ENCODE peak calls at places on chromosomes 1 and 21, in six cellular contexts. P, O, V, T, A and L are unnamed samples.

GRCh38 chr1:53503433-53503925 is 44.3 kb downstream of the DMRTB1 start:
- DNase-seq in P (no peak), O (no peak), A (no peak), V (no peak), T (no peak), L (no peak)

GRCh38 chr1:4584471-4584870 is 69.9 kb upstream of the AJAP1 start:
- DNase-seq in O (no peak), P (no peak), V (no peak), T (no peak), A (no peak), L (no peak)

GRCh38 chr1:235069577-235070563 is 58.8 kb downstream of the TOMM20 start:
- DNase-seq in T (peak), V (peak), P (peak), O (peak), A (peak), L (no peak)

GRCh38 chr21:43355925-43356289 is 71.0 kb downstream of the SIK1 start:
- DNase-seq in P (no peak), A (no peak), V (no peak), O (no peak), T (no peak), L (no peak)

GRCh38 chr21:45427331-45428271 is 22.6 kb downstream of the COL18A1 start:
- DNase-seq in O (peak), P (no peak), T (peak), V (peak), A (peak), L (peak)

GRCh38 chr1:55958498-55958897 is 620.9 kb downstream of the PLPP3 start:
- DNase-seq in P (no peak), O (no peak), T (no peak), V (no peak), A (no peak), L (no peak)

GRCh38 chr1:201769966-201770365 is 59.0 kb upstream of the IPO9 start:
- DNase-seq in A (peak), V (peak), P (peak), O (peak), T (no peak), L (no peak)

GRCh38 chr1:163844393-163844948 is 522.7 kb downstream of the NUF2 start:
- DNase-seq in T (no peak), P (no peak), V (peak), O (no peak), A (peak), L (peak)

GRCh38 chr1:182784556-182785171 is 4.9 kb upstream of the NPL start:
- DNase-seq in O (peak), A (peak), P (peak), V (peak), T (no peak), L (peak)

GRCh38 chr21:26837539-26837938 is 7.7 kb downstream of the ADAMTS1 start:
- DNase-seq in O (no peak), V (no peak), P (no peak), T (no peak), A (peak), L (no peak)
- TF ChIP-seq CTCF in O (no peak), V (no peak), P (no peak), T (no peak), A (no peak), L (no peak)

DNA sequence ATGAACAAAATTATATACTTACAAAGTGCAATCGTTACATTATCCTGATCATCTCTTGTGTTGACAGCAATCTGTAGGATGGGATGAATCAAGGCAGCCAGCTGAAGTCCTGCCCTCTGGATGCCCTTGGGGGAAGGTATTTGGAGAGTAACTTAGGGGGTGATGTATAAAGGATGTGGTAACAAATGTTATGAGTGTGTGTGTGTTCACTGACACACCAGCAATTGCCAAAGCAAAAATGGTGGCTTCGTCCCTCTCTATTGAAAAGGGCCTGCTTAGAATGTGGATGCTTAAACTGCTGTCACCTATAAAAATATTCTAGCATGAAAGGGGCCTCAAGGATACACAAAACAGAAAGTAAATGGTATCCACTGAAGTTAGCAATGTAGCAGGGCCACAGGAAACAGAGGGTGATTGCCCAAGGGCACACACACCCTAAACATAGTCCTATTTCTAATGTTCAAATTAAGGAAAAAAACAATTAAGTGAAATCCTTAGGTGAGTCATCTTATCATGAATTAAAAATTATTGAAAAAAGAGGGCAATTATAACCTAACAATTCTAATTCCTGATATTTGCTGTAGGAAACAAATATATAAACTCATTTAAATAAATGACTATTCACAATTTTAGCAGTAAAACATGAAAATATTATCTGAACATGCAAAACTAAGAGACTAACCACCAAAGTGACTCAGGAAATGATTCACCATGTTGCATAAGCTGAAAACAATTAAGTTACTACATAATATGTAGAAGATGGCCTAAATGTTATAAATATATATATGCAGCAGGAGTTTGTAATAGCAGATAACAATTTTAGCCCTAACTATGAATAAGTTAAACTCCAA is 15.2 kb upstream of the AIM2 start:
- DNase-seq in A (peak), V (peak), T (no peak), O (peak), P (no peak), L (peak)
- H3K4me3 ChIP-seq in A (no peak), V (no peak), T (no peak), O (peak), P (no peak), L (no peak)

DNA sequence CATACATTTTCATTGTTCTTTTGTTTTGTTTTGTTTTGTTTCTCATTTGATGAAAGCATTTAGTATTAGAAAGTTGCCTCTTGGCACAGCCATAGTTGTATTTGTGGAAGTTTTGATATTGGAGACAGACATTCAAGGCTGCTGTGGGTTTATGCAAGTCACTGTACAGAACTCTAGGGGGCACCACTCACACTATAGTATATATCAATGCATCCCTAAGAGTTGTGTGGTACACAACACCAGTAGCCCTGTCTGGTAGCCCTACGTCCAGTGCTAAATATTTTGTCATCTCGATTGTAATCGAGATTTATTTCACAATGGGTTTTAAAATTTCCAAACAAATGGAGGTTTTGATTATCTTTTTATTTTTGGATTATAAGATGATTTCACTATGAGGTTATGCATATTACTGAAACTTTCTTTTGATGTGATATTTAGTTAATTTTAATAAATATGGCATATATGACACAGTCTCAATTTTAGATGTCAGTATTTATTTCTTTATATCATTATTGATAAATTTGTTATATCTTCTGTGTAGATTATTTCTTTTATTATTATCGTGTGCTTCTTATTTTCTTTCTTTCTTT is 112.2 kb downstream of the NR5A2 start:
- DNase-seq in V (peak), P (peak), T (no peak), A (peak), O (peak), L (peak)
- TF ChIP-seq CTCF in V (peak), P (peak), T (peak), A (peak), O (peak), L (peak)

GRCh38 chr1:220767312-220768126 is 19.2 kb upstream of the MTARC1 start:
- DNase-seq in A (peak), T (no peak), V (no peak), O (no peak), P (peak), L (no peak)

GRCh38 chr1:220768127-220768601 is 18.5 kb upstream of the MTARC1 start:
- DNase-seq in O (no peak), T (no peak), P (no peak), V (no peak), A (peak), L (no peak)

GRCh38 chr1:220769205-220769604 is 17.5 kb upstream of the MTARC1 start:
- DNase-seq in P (no peak), T (no peak), A (no peak), O (no peak), V (no peak), L (no peak)

GRCh38 chr1:220772846-220773245 is 13.9 kb upstream of the MTARC1 start:
- DNase-seq in P (no peak), V (no peak), A (no peak), T (no peak), O (no peak), L (no peak)

GRCh38 chr1:220770245-220770913 is 16.3 kb upstream of the MTARC1 start:
- DNase-seq in P (no peak), T (no peak), O (no peak), V (no peak), A (no peak), L (no peak)
- H3K4me3 ChIP-seq in P (no peak), T (no peak), O (no peak), V (no peak), A (no peak), L (no peak)

DNA sequence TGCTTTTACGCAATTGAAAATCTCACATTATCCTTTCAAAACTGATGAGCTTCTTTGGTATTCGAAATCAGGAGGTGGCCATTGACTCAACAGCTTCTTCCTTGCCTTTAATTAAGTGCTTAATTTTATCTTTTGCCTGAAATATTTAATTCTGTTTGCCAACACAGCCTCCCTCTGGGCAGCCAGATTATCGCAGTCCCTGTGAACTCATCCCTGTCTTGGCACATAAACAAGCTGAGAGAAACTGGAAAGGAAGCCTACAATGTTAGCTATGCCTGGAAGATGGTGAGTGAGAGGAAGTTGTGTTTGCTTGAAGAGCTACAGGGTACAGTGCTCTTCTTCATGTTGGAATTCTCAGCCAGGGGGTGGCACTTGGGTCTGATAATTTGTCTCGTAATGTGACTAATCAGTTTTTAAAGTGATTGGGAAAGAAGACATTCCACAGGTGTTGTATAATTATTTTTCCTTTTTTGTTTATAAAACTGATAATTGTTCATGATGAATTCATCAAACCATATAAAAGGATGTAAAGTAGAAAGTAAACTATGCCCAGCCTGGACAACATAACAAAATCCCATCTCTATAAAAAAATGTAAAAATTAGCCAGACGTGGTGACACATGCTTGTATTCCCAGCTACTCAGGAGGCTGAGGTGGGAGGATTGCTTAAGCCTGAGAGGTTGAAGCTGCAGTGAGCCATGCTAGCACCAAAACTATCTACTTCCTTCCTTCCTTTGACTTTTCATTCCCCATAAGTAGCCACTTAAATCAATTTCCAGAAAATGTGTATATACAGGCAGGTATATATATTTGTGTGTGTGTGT is 90.1 kb upstream of the RAVER2 start:
- DNase-seq in P (no peak), A (peak), V (peak), O (peak), T (no peak), L (peak)
- TF ChIP-seq CTCF in P (no peak), A (peak), V (peak), O (peak), T (no peak), L (peak)

DNA sequence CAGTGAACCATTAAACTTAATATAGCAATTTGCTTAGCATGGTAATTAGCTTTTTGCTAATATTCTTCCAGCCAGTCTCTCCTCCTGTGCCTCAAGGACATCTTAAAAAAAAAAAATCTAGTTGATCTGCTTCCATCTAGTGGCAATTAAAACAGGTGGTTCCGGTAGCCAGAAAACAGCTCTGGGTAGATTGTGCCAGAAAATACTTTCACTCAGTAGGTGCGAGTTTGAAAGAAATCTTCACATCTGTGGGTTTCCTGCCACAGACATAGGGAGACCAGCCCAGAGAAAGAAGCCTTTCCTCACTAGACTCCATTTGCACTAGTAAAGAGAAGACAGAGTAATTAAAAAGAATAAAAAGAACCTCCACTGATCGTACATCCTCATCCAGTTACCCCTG is 17.1 kb downstream of the SELL start:
- DNase-seq in O (no peak), P (no peak), A (no peak), T (no peak), V (no peak), L (no peak)
- H3K4me3 ChIP-seq in O (no peak), P (no peak), A (no peak), T (no peak), V (no peak), L (no peak)

DNA sequence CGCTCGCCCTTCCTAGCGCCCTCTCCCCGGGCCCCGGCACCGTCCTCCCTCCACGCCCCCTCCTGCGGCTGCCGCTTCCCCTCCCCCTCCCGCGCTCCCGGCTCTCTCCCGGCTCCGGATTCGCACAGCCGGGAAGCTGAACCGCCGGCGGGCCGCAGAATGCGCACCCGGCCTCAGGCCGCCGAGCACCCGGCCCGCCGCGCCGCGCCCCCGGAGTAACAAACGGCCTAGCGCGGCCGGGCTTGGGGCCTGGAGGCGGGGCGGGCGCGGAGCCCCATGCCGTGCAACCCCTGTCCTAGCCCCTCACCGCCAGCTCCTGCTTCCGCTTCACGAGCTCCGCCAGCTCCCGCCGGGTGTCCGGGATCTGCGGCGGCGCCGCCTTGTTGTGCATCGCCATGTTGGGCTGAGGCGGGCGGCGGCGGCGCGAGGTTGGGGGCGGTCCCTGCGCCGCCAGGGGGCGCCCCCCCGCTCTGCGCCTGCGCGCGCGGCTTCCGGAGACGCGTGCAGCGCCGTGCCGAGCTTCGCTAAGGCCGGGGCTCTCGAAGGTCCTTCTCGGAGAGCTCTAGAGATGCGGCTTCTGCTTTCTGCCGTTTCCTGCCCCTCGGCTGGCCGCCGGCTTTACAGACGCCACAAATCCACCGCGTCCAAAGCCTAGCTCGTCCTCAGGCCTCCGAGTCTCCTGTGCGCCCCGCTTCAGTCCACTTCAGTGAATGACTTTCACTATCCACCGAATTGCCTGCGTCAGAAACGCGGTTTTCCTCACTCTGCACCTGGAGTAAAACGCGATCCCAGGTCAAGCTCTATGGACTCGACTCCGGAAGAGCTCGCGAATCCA is at the start of gene MEAF6:
- DNase-seq in A (peak), V (peak), T (peak), P (peak), O (peak), L (no peak)
- TF ChIP-seq CTCF in A (peak), V (peak), T (peak), P (peak), O (peak), L (peak)

GRCh38 chr1:1167416-1168155 is 6.1 kb upstream of the TTLL10 start:
- DNase-seq in A (no peak), P (no peak), T (peak), O (no peak), V (no peak), L (no peak)

GRCh38 chr1:1165485-1165884 is 8.2 kb upstream of the TTLL10 start:
- DNase-seq in P (no peak), V (no peak), T (no peak), O (no peak), A (no peak), L (no peak)

GRCh38 chr1:1166642-1167415 is 6.9 kb upstream of the TTLL10 start:
- DNase-seq in P (no peak), O (no peak), V (no peak), A (no peak), T (peak), L (no peak)

GRCh38 chr1:1164701-1165451 is 8.8 kb upstream of the TTLL10 start:
- DNase-seq in A (no peak), O (peak), P (no peak), T (peak), V (no peak), L (no peak)

DNA sequence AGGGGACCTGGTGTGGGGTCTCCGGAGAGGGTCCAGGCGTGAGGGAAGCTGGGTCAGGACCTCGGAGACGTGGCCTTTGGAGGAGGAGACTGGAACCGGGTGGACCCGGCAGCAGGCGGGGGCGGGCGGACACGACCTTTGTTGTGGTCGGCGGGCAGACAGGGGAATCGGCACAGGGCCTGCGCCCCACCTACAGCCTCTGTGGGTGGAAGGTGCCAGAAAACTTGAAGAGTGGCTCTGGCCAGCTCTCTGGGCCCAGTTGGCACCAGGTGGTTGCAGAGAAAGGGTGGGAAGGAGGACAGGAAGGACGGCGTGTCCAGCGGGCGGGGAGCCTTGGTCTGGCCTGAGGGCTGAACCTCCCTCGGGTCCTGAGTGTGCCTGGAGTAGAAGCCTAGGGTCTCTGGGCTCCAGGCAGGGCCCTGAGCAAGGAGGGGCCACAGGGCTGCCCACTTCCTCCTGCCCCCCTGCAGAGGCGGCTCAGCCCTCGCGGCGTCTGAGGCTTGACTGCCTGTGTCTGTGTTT is 7.7 kb upstream of the TTLL10 start:
- DNase-seq in T (peak), V (no peak), P (no peak), A (no peak), O (no peak), L (no peak)
- H3K4me3 ChIP-seq in T (peak), V (no peak), P (no peak), A (no peak), O (no peak), L (no peak)

GRCh38 chr1:39386997-39387396 is 104.4 kb upstream of the BMP8A start:
- DNase-seq in O (no peak), P (no peak), T (no peak), A (no peak), V (no peak), L (no peak)

GRCh38 chr1:39391741-39392679 is 99.4 kb upstream of the BMP8A start:
- DNase-seq in A (peak), V (peak), T (no peak), O (peak), P (peak), L (no peak)

GRCh38 chr1:39392851-39393573 is 98.4 kb upstream of the BMP8A start:
- DNase-seq in O (no peak), V (no peak), T (no peak), P (no peak), A (no peak), L (no peak)

GRCh38 chr1:39385067-39385988 is 106.1 kb upstream of the BMP8A start:
- DNase-seq in A (no peak), V (peak), P (no peak), O (no peak), T (no peak), L (no peak)

GRCh38 chr1:39387452-39387851 is 104.0 kb upstream of the BMP8A start:
- DNase-seq in P (no peak), V (peak), A (peak), O (peak), T (no peak), L (peak)
- TF ChIP-seq CTCF in P (peak), V (peak), A (peak), O (peak), T (no peak), L (peak)

GRCh38 chr1:26225033-26225831 is 8.8 kb upstream of the CEP85 start:
- DNase-seq in P (peak), T (peak), A (peak), V (no peak), O (no peak), L (no peak)
- H3K4me3 ChIP-seq in P (peak), T (peak), A (peak), V (peak), O (peak), L (peak)